ENCODE peak calls at places on chromosomes 16 and 17, in four cellular contexts. One of them, this sample, is unnamed.

GRCh38 chr17:69928586-69928985 is 146.4 kb upstream of the KCNJ16 start:
- DNase-seq in gastrocnemius medialis: no peak
- DNase-seq in stomach: no peak
- DNase-seq in ovary: no peak
- DNase-seq in this sample: peak; percentile 12

GRCh38 chr17:38867179-38867994 is 2.5 kb upstream of the LASP1 start:
- DNase-seq in gastrocnemius medialis: peak; percentile 46
- DNase-seq in stomach: peak; percentile 46
- DNase-seq in ovary: peak; percentile 68
- DNase-seq in this sample: no peak

GRCh38 chr17:59427996-59428395 is 96.5 kb downstream of the YPEL2 start:
- DNase-seq in gastrocnemius medialis: no peak
- DNase-seq in stomach: no peak
- DNase-seq in ovary: no peak
- DNase-seq in this sample: no peak

GRCh38 chr17:50027639-50028206 is 28.2 kb upstream of the ITGA3 start:
- DNase-seq in gastrocnemius medialis: no peak
- DNase-seq in stomach: peak; percentile 66
- DNase-seq in ovary: peak; percentile 70
- DNase-seq in this sample: no peak

GRCh38 chr16:87561200-87562105 is 40.9 kb upstream of the JPH3 start:
- DNase-seq in gastrocnemius medialis: no peak
- DNase-seq in stomach: no peak
- DNase-seq in ovary: no peak
- DNase-seq in this sample: no peak

GRCh38 chr16:57637424-57637823 is 9.0 kb downstream of the ADGRG1 start:
- DNase-seq in gastrocnemius medialis: peak; percentile 16
- DNase-seq in stomach: no peak
- DNase-seq in ovary: no peak
- DNase-seq in this sample: no peak

GRCh38 chr17:79261361-79262072 is 186.9 kb downstream of the ENGASE start:
- DNase-seq in gastrocnemius medialis: no peak
- DNase-seq in stomach: no peak
- DNase-seq in ovary: no peak
- DNase-seq in this sample: no peak

GRCh38 chr16:48963306-48963705 is 318.3 kb downstream of the CBLN1 start:
- DNase-seq in gastrocnemius medialis: no peak
- DNase-seq in stomach: no peak
- DNase-seq in ovary: no peak
- DNase-seq in this sample: no peak

GRCh38 chr17:52244689-52245088 is 86.2 kb upstream of the CA10 start:
- DNase-seq in gastrocnemius medialis: no peak
- DNase-seq in stomach: no peak
- DNase-seq in ovary: no peak
- DNase-seq in this sample: no peak

GRCh38 chr16:53999123-53999522 is 287.5 kb downstream of the IRX3 start:
- DNase-seq in gastrocnemius medialis: no peak
- DNase-seq in stomach: no peak
- DNase-seq in ovary: no peak
- DNase-seq in this sample: no peak

GRCh38 chr17:64223283-64223682 is 39.8 kb downstream of the TEX2 start:
- DNase-seq in gastrocnemius medialis: no peak
- DNase-seq in stomach: no peak
- DNase-seq in ovary: no peak
- DNase-seq in this sample: no peak

GRCh38 chr17:56593073-56593740 is at the start of gene NOG:
- DNase-seq in gastrocnemius medialis: peak; percentile 61
- DNase-seq in stomach: no peak
- DNase-seq in ovary: peak; percentile 12
- DNase-seq in this sample: peak; percentile 29

GRCh38 chr16:20387978-20388377 is 16.6 kb downstream of the PDILT start:
- DNase-seq in gastrocnemius medialis: no peak
- DNase-seq in stomach: no peak
- DNase-seq in ovary: no peak
- DNase-seq in this sample: no peak

GRCh38 chr17:27921599-27921998 is 28.4 kb upstream of the LYRM9 start:
- DNase-seq in gastrocnemius medialis: no peak
- DNase-seq in stomach: no peak
- DNase-seq in ovary: no peak
- DNase-seq in this sample: no peak

GRCh38 chr16:71896688-71897368 is 1.5 kb downstream of the IST1 start:
- DNase-seq in gastrocnemius medialis: no peak
- DNase-seq in stomach: no peak
- DNase-seq in ovary: no peak
- DNase-seq in this sample: no peak

GRCh38 chr16:69928856-69929400 is 22.2 kb upstream of the CLEC18A start:
- DNase-seq in gastrocnemius medialis: no peak
- DNase-seq in stomach: no peak
- DNase-seq in ovary: no peak
- DNase-seq in this sample: no peak

GRCh38 chr17:17885029-17885351 is 48.2 kb upstream of the SREBF1 start:
- DNase-seq in gastrocnemius medialis: no peak
- DNase-seq in stomach: no peak
- DNase-seq in ovary: no peak
- DNase-seq in this sample: no peak

GRCh38 chr17:63512388-63512787 is 10.8 kb upstream of the KCNH6 start:
- DNase-seq in gastrocnemius medialis: no peak
- DNase-seq in stomach: no peak
- DNase-seq in ovary: no peak
- DNase-seq in this sample: no peak

GRCh38 chr17:8488931-8489330 is 53.2 kb downstream of the NDEL1 start:
- DNase-seq in gastrocnemius medialis: peak; percentile 56
- DNase-seq in stomach: no peak
- DNase-seq in ovary: peak; percentile 50
- DNase-seq in this sample: no peak

GRCh38 chr16:15507299-15507958 is 73.0 kb downstream of the BMERB1 start:
- DNase-seq in gastrocnemius medialis: peak; percentile 38
- DNase-seq in stomach: no peak
- DNase-seq in ovary: no peak
- DNase-seq in this sample: no peak

GRCh38 chr17:73770115-73770848 is 126.0 kb upstream of the SDK2 start:
- DNase-seq in gastrocnemius medialis: peak; percentile 58
- DNase-seq in stomach: peak; percentile 81
- DNase-seq in ovary: peak; percentile 12
- DNase-seq in this sample: peak; percentile 66

GRCh38 chr16:87679593-87680271 is 77.4 kb downstream of the JPH3 start:
- DNase-seq in gastrocnemius medialis: no peak
- DNase-seq in stomach: no peak
- DNase-seq in ovary: no peak
- DNase-seq in this sample: no peak

GRCh38 chr17:73420897-73421296 is 109.1 kb upstream of the CDC42EP4 start:
- DNase-seq in gastrocnemius medialis: no peak
- DNase-seq in stomach: no peak
- DNase-seq in ovary: no peak
- DNase-seq in this sample: no peak

GRCh38 chr17:63516910-63517824 is 6.0 kb upstream of the KCNH6 start:
- DNase-seq in gastrocnemius medialis: no peak
- DNase-seq in stomach: no peak
- DNase-seq in ovary: no peak
- DNase-seq in this sample: no peak

GRCh38 chr16:10782628-10783027 is 36.0 kb downstream of the TVP23A start:
- DNase-seq in gastrocnemius medialis: no peak
- DNase-seq in stomach: peak; percentile 36
- DNase-seq in ovary: no peak
- DNase-seq in this sample: no peak

GRCh38 chr16:28259091-28259780 is 33.1 kb upstream of the SBK1 start:
- DNase-seq in gastrocnemius medialis: peak; percentile 55
- DNase-seq in stomach: no peak
- DNase-seq in ovary: no peak
- DNase-seq in this sample: no peak
- H3K4me3 ChIP-seq in gastrocnemius medialis: peak overlapping the region; percentile 68
- H3K4me3 ChIP-seq in stomach: peak overlapping the region; percentile 0
- H3K4me3 ChIP-seq in ovary: no peak overlapping the region
- H3K4me3 ChIP-seq in this sample: no peak overlapping the region

DNA sequence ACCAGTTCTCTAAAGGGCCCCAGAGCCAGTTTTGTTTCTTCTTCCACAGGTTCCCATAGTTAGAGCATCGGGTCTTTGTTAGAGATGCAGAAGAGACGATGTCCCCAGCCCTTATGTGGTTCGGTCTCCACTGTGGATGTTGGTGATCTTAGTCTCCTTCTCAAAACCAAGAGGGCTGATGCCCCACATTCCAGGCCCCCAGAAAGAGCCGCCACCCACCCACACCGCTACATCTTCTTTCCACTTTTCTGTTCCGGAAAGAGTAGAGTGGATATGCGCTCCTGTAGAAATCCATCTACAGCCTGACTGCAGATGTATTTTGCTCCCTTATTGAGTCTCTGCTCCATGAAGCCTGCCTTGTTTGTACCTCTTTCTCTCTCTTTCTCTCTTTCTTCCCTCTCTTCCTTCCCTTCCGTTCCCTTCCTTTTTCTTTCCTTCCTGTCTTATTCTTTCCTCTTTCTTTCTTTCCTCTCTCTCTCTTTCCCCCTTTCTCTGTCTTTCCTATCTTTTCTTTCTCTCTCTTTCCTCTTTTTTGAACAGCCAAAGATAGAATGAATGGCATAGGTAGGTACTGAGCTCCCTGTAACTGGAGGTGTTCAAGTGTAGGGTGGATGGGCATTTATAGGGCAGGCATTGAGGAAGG is 224.3 kb downstream of the SEC14L1 start:
- DNase-seq in gastrocnemius medialis: no peak
- DNase-seq in stomach: no peak
- DNase-seq in ovary: no peak
- DNase-seq in this sample: no peak
- H3K4me1 ChIP-seq in gastrocnemius medialis: peaks cover 55% of the 10 kb centered on the region
- H3K4me1 ChIP-seq in stomach: peaks cover 43% of the 10 kb centered on the region
- H3K4me1 ChIP-seq in ovary: peaks cover 24% of the 10 kb centered on the region
- H3K4me1 ChIP-seq in this sample: peaks cover 2% of the 10 kb centered on the region

DNA sequence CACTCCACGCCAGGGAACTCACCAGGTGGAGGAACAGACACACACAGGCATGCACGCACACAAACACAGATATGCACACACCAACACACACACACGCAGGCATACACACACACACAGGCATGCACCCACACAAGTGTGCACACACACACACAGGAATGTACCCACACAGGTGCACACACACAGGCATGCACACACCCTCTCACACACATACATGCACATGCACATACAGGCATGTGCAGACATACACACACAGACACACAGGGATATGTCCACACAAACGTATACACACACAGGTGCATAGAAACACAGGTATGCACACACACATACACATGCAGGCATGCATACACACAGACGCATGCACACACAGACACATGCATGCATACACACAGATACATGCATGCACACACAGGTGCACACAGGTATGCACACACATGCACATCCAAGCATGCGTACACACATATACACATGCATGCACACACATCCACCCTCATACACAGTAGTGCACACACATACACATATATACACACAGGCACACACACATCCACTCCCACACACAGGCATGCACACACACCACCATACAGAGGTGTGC is 39.2 kb downstream of the COTL1 start:
- DNase-seq in gastrocnemius medialis: no peak
- DNase-seq in stomach: no peak
- DNase-seq in ovary: no peak
- DNase-seq in this sample: no peak
- TF ChIP-seq POLR2A in gastrocnemius medialis: no peak
- TF ChIP-seq POLR2A in stomach: no peak
- TF ChIP-seq POLR2A in ovary: no peak
- TF ChIP-seq POLR2A in this sample: no peak

GRCh38 chr16:50068550-50068949 is 2.8 kb downstream of the HEATR3 start:
- DNase-seq in gastrocnemius medialis: no peak
- DNase-seq in stomach: no peak
- DNase-seq in ovary: no peak
- DNase-seq in this sample: no peak

GRCh38 chr16:50065624-50066481 is at the start of gene HEATR3:
- DNase-seq in gastrocnemius medialis: peak; percentile 89
- DNase-seq in stomach: peak; percentile 95
- DNase-seq in ovary: peak; percentile 91
- DNase-seq in this sample: peak; percentile 84

GRCh38 chr16:50066482-50067289 is 916 bp downstream of the HEATR3 start:
- DNase-seq in gastrocnemius medialis: no peak
- DNase-seq in stomach: no peak
- DNase-seq in ovary: no peak
- DNase-seq in this sample: no peak

GRCh38 chr16:50067290-50067853 is 1.6 kb downstream of the HEATR3 start:
- DNase-seq in gastrocnemius medialis: no peak
- DNase-seq in stomach: no peak
- DNase-seq in ovary: peak; percentile 13
- DNase-seq in this sample: no peak

DNA sequence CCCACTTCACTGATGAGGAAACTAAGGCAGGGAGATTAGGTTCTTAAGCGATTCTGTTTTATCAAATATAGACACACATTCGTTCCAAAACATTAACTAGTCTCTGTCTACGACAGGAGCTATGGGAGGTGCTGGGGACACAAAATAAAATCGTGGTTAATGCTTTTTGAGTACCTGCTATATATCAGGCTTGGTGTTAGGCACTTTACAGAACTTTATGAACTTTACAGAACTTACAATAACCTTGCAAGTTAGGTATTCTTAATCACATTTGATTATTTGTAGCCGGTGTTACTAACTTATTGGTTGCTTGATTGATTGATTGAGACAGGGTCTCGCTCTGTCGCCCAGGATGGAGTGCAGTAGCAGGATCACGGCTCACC is 538 bp upstream of the HEATR3 start:
- DNase-seq in gastrocnemius medialis: no peak
- DNase-seq in stomach: no peak
- DNase-seq in ovary: no peak
- DNase-seq in this sample: no peak
- H3K4me3 ChIP-seq in gastrocnemius medialis: peak overlapping the region; percentile 85
- H3K4me3 ChIP-seq in stomach: peak overlapping the region; percentile 86
- H3K4me3 ChIP-seq in ovary: peak overlapping the region; percentile 76
- H3K4me3 ChIP-seq in this sample: peak overlapping the region; percentile 81

DNA sequence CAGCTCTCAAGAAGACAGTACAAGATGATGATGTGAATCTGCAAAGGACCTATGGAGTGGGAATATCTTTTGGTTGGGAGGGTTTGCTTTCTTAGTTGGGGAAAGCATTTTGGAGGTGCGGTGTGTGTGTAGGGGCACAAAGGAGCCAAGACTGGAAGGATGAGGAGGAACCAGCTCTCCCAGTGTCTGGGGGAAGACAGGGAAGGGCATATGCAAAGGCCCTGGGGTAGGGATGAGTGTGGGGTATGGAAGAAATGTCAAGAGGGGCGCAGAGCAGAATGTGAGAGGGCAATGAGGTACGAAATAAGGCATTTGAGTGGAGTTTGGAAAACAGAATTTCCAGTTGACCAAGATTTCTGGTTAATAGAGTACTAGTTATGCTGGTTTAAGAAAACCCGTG is 187.4 kb downstream of the SNX29 start:
- DNase-seq in gastrocnemius medialis: no peak
- DNase-seq in stomach: no peak
- DNase-seq in ovary: no peak
- DNase-seq in this sample: no peak
- H3K4me1 ChIP-seq in gastrocnemius medialis: no peaks in the 10 kb centered on the region
- H3K4me1 ChIP-seq in stomach: no peaks in the 10 kb centered on the region
- H3K4me1 ChIP-seq in ovary: peaks cover 27% of the 10 kb centered on the region
- H3K4me1 ChIP-seq in this sample: no peaks in the 10 kb centered on the region

DNA sequence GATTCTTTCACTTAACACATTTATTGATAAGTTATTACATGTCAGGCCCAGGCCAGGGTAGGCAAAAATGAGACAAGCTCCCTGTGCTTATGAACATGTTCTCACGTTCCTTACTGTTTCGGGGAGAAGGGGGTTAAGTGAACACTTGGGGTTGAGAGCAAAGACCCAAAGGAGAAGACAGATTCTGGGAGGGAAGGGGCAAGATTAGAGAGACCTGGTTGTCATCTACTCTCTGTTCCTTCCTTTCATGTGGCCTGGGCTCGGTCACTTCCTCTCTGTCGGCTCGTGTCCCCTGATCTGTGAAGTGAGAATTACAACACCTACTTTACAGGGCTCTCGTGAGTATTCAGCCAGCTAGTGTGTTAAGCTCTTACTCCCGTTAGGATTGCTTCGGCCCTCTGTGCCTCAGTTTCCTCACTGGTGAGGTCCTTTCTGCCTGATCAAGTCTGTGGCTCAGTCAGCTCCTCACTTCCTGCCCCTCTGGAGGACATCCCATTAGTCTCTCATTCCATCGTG is 38.8 kb downstream of the PLCG2 start:
- DNase-seq in gastrocnemius medialis: no peak
- DNase-seq in stomach: peak; percentile 34
- DNase-seq in ovary: no peak
- DNase-seq in this sample: no peak
- TF ChIP-seq POLR2A in gastrocnemius medialis: no peak
- TF ChIP-seq POLR2A in stomach: no peak
- TF ChIP-seq POLR2A in ovary: no peak
- TF ChIP-seq POLR2A in this sample: no peak